ENCODE peak calls at places on chromosomes 2 and 18, in six cellular contexts. R is A549, C is transverse colon, P is SK-N-SH, I is sigmoid colon, H is esophagus muscularis mucosa. Z is an unnamed sample.

GRCh38 chr2:1140389-1141003 is 189.8 kb downstream of the SNTG2 start:
- DNase-seq in R (peak), C (no peak), P (peak), I (no peak), H (no peak), Z (no peak)

GRCh38 chr2:108909917-108910515 is 79.0 kb downstream of the EDAR start:
- DNase-seq in R (no peak), C (no peak), P (peak), I (no peak), H (peak), Z (no peak)

GRCh38 chr18:55264108-55264507 is 304.8 kb upstream of the CCDC68 start:
- DNase-seq in R (no peak), C (no peak), P (no peak), I (no peak), H (no peak), Z (no peak)

GRCh38 chr2:113200236-113200635 is 26.5 kb downstream of the PSD4 start:
- DNase-seq in R (peak), C (no peak), P (no peak), I (no peak), H (no peak), Z (no peak)

GRCh38 chr2:130327703-130328527 is 14.8 kb upstream of the IMP4 start:
- DNase-seq in R (no peak), C (no peak), P (no peak), I (no peak), H (peak), Z (no peak)

GRCh38 chr2:43899589-43899988 is 60.8 kb downstream of the ABCG8 start:
- DNase-seq in R (no peak), C (no peak), P (no peak), I (no peak), H (no peak), Z (no peak)

GRCh38 chr2:24886640-24887324 is 33.3 kb downstream of the ADCY3 start:
- DNase-seq in R (no peak), C (no peak), P (no peak), I (no peak), H (no peak), Z (no peak)

GRCh38 chr2:222208010-222208690 is 90.6 kb downstream of the PAX3 start:
- DNase-seq in R (no peak), C (no peak), P (no peak), I (no peak), H (no peak), Z (no peak)

GRCh38 chr2:78977661-78978145 is 47.8 kb upstream of the REG3G start:
- DNase-seq in R (no peak), C (no peak), P (no peak), I (no peak), H (no peak), Z (no peak)

GRCh38 chr2:28649481-28650260 is 102.0 kb upstream of the PPP1CB start:
- DNase-seq in R (no peak), C (no peak), P (no peak), I (peak), H (no peak), Z (no peak)

GRCh38 chr2:216388046-216388884 is 16.0 kb upstream of the MARCHF4 start:
- DNase-seq in R (no peak), C (no peak), P (no peak), I (no peak), H (no peak), Z (no peak)

GRCh38 chr2:166519391-166519962 is 25.4 kb upstream of the SCN7A start:
- DNase-seq in R (no peak), C (no peak), P (no peak), I (no peak), H (no peak), Z (no peak)

GRCh38 chr18:36676629-36677028 is 152.2 kb downstream of the TPGS2 start:
- DNase-seq in R (no peak), C (no peak), P (no peak), I (no peak), H (no peak), Z (no peak)

GRCh38 chr2:202429164-202429980 is 53.2 kb downstream of the BMPR2 start:
- DNase-seq in R (no peak), C (no peak), P (no peak), I (no peak), H (no peak), Z (no peak)

GRCh38 chr2:201259216-201259615 is 1.1 kb upstream of the CASP8 start:
- DNase-seq in R (no peak), C (no peak), P (no peak), I (no peak), H (peak), Z (no peak)

GRCh38 chr2:177001334-177001733 is 211.3 kb upstream of the HNRNPA3 start:
- DNase-seq in R (no peak), C (no peak), P (no peak), I (no peak), H (no peak), Z (no peak)

GRCh38 chr2:229313591-229313990 is 42.5 kb upstream of the PID1 start:
- DNase-seq in R (no peak), C (no peak), P (no peak), I (no peak), H (no peak), Z (no peak)

GRCh38 chr2:5150871-5151270 is 541.3 kb upstream of the SOX11 start:
- DNase-seq in R (no peak), C (no peak), P (no peak), I (no peak), H (no peak), Z (no peak)

GRCh38 chr2:23901966-23902942 is 24.7 kb downstream of the ATAD2B start:
- DNase-seq in R (no peak), C (no peak), P (no peak), I (no peak), H (no peak), Z (no peak)

GRCh38 chr2:43343573-43344304 is 117.3 kb upstream of the ZFP36L2 start:
- DNase-seq in R (no peak), C (peak), P (no peak), I (peak), H (peak), Z (peak)

GRCh38 chr18:62982600-62983251 is 267.4 kb downstream of the PHLPP1 start:
- DNase-seq in R (peak), C (peak), P (peak), I (peak), H (no peak), Z (peak)

GRCh38 chr2:232761301-232761907 is 15.0 kb downstream of the KCNJ13 start:
- DNase-seq in R (peak), C (peak), P (peak), I (no peak), H (no peak), Z (no peak)

GRCh38 chr2:182229288-182229687 is 197.5 kb downstream of the PDE1A start:
- DNase-seq in R (no peak), C (no peak), P (no peak), I (no peak), H (no peak), Z (no peak)

GRCh38 chr2:152804687-152805408 is 86.4 kb downstream of the ARL6IP6 start:
- DNase-seq in R (no peak), C (no peak), P (no peak), I (no peak), H (no peak), Z (no peak)

GRCh38 chr18:8948011-8948410 is 154.5 kb upstream of the NDUFV2 start:
- DNase-seq in R (no peak), C (no peak), P (no peak), I (no peak), H (no peak), Z (no peak)

GRCh38 chr2:57371186-57371585 is 675.4 kb upstream of the VRK2 start:
- DNase-seq in R (peak), C (no peak), P (no peak), I (no peak), H (no peak), Z (no peak)

GRCh38 chr2:149115781-149116180 is 77.3 kb downstream of the LYPD6B start:
- DNase-seq in R (no peak), C (no peak), P (no peak), I (no peak), H (no peak), Z (no peak)

GRCh38 chr2:70984576-70985282 is 6.3 kb downstream of the ANKRD53 start:
- DNase-seq in R (peak), C (peak), P (peak), I (peak), H (peak), Z (peak)

GRCh38 chr2:33494155-33494779 is 17.8 kb downstream of the RASGRP3 start:
- DNase-seq in R (peak), C (no peak), P (no peak), I (no peak), H (no peak), Z (no peak)

GRCh38 chr2:69791045-69791444 is 38.4 kb upstream of the GMCL1 start:
- DNase-seq in R (no peak), C (no peak), P (no peak), I (no peak), H (no peak), Z (no peak)

GRCh38 chr18:366466-367053 is 98.7 kb upstream of the THOC1 start:
- DNase-seq in R (no peak), C (no peak), P (no peak), I (no peak), H (no peak), Z (no peak)

GRCh38 chr2:73851274-73851673 is 22.5 kb downstream of the STAMBP start:
- DNase-seq in R (peak), C (peak), P (no peak), I (no peak), H (no peak), Z (no peak)

GRCh38 chr2:43513216-43513615 is 82.6 kb downstream of the THADA start:
- DNase-seq in R (no peak), C (no peak), P (no peak), I (no peak), H (no peak), Z (no peak)

GRCh38 chr2:230418341-230419016 is 2.5 kb downstream of the SP100 start:
- DNase-seq in R (no peak), C (no peak), P (no peak), I (no peak), H (no peak), Z (no peak)

GRCh38 chr2:37507069-37507410 is 162.6 kb downstream of the QPCT start:
- DNase-seq in R (no peak), C (no peak), P (no peak), I (no peak), H (no peak), Z (no peak)

GRCh38 chr2:162210385-162210784 is 32.9 kb downstream of the FAP start:
- DNase-seq in R (no peak), C (no peak), P (no peak), I (no peak), H (no peak), Z (no peak)

GRCh38 chr2:152200562-152201465 is 25.3 kb upstream of the STAM2 start:
- DNase-seq in R (peak), C (peak), P (peak), I (peak), H (peak), Z (peak)

GRCh38 chr2:71748227-71748626 is 294.9 kb downstream of the DYSF start:
- DNase-seq in R (peak), C (no peak), P (no peak), I (peak), H (no peak), Z (no peak)

GRCh38 chr2:171878481-171878993 is 15.5 kb downstream of the SLC25A12 start:
- DNase-seq in R (no peak), C (no peak), P (no peak), I (no peak), H (no peak), Z (no peak)

GRCh38 chr2:9310390-9310789 is 103.8 kb downstream of the ASAP2 start:
- DNase-seq in R (peak), C (peak), P (peak), I (peak), H (no peak), Z (peak)
- TF ChIP-seq EP300 in R (peak), C (no peak), P (no peak), I (no peak), H (no peak), Z (no peak)

GRCh38 chr2:67667054-67667908 is 270.1 kb downstream of the ETAA1 start:
- DNase-seq in R (no peak), C (no peak), P (peak), I (no peak), H (peak), Z (no peak)

GRCh38 chr2:67668538-67668937 is 271.4 kb downstream of the ETAA1 start:
- DNase-seq in R (no peak), C (no peak), P (no peak), I (no peak), H (no peak), Z (no peak)

GRCh38 chr2:67663776-67664175 is 266.6 kb downstream of the ETAA1 start:
- DNase-seq in R (no peak), C (no peak), P (no peak), I (no peak), H (peak), Z (no peak)

GRCh38 chr2:67669796-67670195 is 272.7 kb downstream of the ETAA1 start:
- DNase-seq in R (no peak), C (no peak), P (no peak), I (no peak), H (no peak), Z (no peak)

GRCh38 chr2:67666386-67667053 is 269.4 kb downstream of the ETAA1 start:
- DNase-seq in R (no peak), C (no peak), P (no peak), I (peak), H (peak), Z (no peak)
- TF ChIP-seq EP300 in R (no peak), C (no peak), P (no peak), I (peak), H (peak), Z (no peak)

GRCh38 chr2:10614940-10615339 is 74.8 kb downstream of the NOL10 start:
- DNase-seq in R (no peak), C (peak), P (no peak), I (no peak), H (no peak), Z (no peak)

GRCh38 chr2:10613263-10613662 is 76.5 kb downstream of the NOL10 start:
- DNase-seq in R (no peak), C (no peak), P (no peak), I (no peak), H (no peak), Z (no peak)

GRCh38 chr2:10608273-10608672 is 81.5 kb downstream of the NOL10 start:
- DNase-seq in R (no peak), C (peak), P (no peak), I (no peak), H (no peak), Z (no peak)

GRCh38 chr2:10610213-10610892 is 79.4 kb downstream of the NOL10 start:
- DNase-seq in R (no peak), C (peak), P (no peak), I (no peak), H (peak), Z (no peak)
- TF ChIP-seq EP300 in R (no peak), C (no peak), P (no peak), I (no peak), H (no peak), Z (no peak)

DNA sequence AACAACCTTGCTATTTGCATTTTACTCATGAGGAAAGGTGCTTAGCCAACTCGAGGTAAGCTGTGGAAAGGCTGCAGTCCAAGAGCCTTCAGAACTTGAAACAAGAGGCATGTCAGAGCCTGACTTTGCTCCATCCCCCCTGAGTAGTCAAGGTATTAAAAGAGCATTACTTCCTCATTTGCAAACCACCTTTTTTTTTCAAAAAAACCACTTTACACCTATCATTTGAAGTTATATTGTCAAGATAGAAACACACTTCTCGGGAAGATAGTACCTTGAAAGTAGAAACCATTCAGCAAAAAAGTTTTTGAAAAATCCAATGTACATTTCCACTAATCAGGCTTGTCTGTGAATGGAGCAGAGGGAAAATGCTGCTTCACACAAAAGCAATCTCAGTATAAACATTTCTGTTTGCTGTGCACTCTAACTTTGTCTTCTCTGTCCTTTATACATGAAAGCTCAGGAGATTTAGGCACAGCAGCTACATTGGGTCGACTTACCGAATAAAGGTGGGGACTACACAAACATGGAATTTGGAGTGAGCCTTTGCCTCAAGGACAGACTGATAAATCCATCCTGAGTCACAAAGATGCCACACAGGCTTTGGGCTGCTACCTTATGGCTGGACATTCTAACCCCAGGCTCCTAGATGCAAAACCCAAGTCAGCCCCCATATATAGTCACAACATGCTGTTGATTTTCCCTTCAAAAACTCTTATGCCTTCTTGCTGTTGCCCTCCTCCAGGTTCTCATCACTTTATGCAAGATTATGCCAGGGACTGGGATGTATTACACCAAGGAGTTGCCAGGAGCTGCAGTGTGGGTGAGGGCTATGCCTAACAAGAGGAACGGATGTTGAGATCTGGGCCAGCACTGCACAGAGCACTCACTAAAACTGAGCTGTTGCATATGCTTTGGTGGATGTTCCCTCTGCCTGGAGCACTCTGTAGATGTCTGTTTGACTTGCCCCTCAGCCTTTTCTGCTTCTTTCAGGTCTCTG is 41.4 kb upstream of the EML4 start:
- DNase-seq in R (no peak), C (no peak), P (no peak), I (no peak), H (no peak), Z (no peak)
- TF ChIP-seq EP300 in R (no peak), C (no peak), P (no peak), I (no peak), H (no peak), Z (no peak)